ENCODE peak calls at places on chromosomes 6 and 20, in eight cellular contexts. One of them, this sample, is unnamed.

GRCh38 chr6:84615113-84615850 is 149.1 kb downstream of the TBX18 start:
- DNase-seq in aorta: no peak
- DNase-seq in Ammon's horn: no peak
- DNase-seq in cardiac fibroblast: peak; percentile 35
- DNase-seq in IMR-90: no peak
- DNase-seq in tibial nerve: no peak
- DNase-seq in DMS 273 treated with DMSO at 0.1 percent for 48 hours: no peak
- DNase-seq in cardiac muscle cell: peak; percentile 56
- DNase-seq in this sample: no peak

GRCh38 chr20:57869951-57870315 is 160.1 kb upstream of the PMEPA1 start:
- DNase-seq in aorta: no peak
- DNase-seq in Ammon's horn: no peak
- DNase-seq in cardiac fibroblast: no peak
- DNase-seq in IMR-90: no peak
- DNase-seq in tibial nerve: no peak
- DNase-seq in DMS 273 treated with DMSO at 0.1 percent for 48 hours: no peak
- DNase-seq in cardiac muscle cell: no peak
- DNase-seq in this sample: no peak

GRCh38 chr6:149440735-149441662 is 40.9 kb downstream of the SUMO4 start:
- DNase-seq in aorta: no peak
- DNase-seq in Ammon's horn: no peak
- DNase-seq in cardiac fibroblast: no peak
- DNase-seq in IMR-90: peak; percentile 50
- DNase-seq in tibial nerve: no peak
- DNase-seq in DMS 273 treated with DMSO at 0.1 percent for 48 hours: no peak
- DNase-seq in cardiac muscle cell: no peak
- DNase-seq in this sample: no peak

GRCh38 chr6:54801669-54802068 is 44.9 kb upstream of the FAM83B start:
- DNase-seq in aorta: no peak
- DNase-seq in Ammon's horn: no peak
- DNase-seq in cardiac fibroblast: peak; percentile 26
- DNase-seq in IMR-90: peak; percentile 93
- DNase-seq in tibial nerve: no peak
- DNase-seq in DMS 273 treated with DMSO at 0.1 percent for 48 hours: peak; percentile 37
- DNase-seq in cardiac muscle cell: peak; percentile 41
- DNase-seq in this sample: peak; percentile 73

GRCh38 chr6:79650943-79651342 is 19.8 kb downstream of the SH3BGRL2 start:
- DNase-seq in aorta: no peak
- DNase-seq in Ammon's horn: no peak
- DNase-seq in cardiac fibroblast: no peak
- DNase-seq in IMR-90: no peak
- DNase-seq in tibial nerve: no peak
- DNase-seq in DMS 273 treated with DMSO at 0.1 percent for 48 hours: no peak
- DNase-seq in cardiac muscle cell: no peak
- DNase-seq in this sample: no peak

GRCh38 chr6:29708432-29709177 is 14.6 kb upstream of the HLA-F start:
- DNase-seq in aorta: no peak
- DNase-seq in Ammon's horn: no peak
- DNase-seq in cardiac fibroblast: no peak
- DNase-seq in IMR-90: no peak
- DNase-seq in tibial nerve: no peak
- DNase-seq in DMS 273 treated with DMSO at 0.1 percent for 48 hours: no peak
- DNase-seq in cardiac muscle cell: no peak
- DNase-seq in this sample: no peak

GRCh38 chr6:89321571-89321970 is 6.5 kb upstream of the GABRR2 start:
- DNase-seq in aorta: no peak
- DNase-seq in Ammon's horn: peak; percentile 63
- DNase-seq in cardiac fibroblast: peak; percentile 15
- DNase-seq in IMR-90: no peak
- DNase-seq in tibial nerve: no peak
- DNase-seq in DMS 273 treated with DMSO at 0.1 percent for 48 hours: no peak
- DNase-seq in cardiac muscle cell: peak; percentile 36
- DNase-seq in this sample: no peak

GRCh38 chr6:21987501-21987957 is 309.3 kb downstream of the PRL start:
- DNase-seq in aorta: peak; percentile 84
- DNase-seq in Ammon's horn: peak; percentile 51
- DNase-seq in cardiac fibroblast: peak; percentile 96
- DNase-seq in IMR-90: peak; percentile 97
- DNase-seq in tibial nerve: peak; percentile 28
- DNase-seq in DMS 273 treated with DMSO at 0.1 percent for 48 hours: no peak
- DNase-seq in cardiac muscle cell: peak; percentile 98
- DNase-seq in this sample: peak; percentile 95

GRCh38 chr20:32509639-32510066 is 75.5 kb downstream of the NOL4L start:
- DNase-seq in aorta: peak; percentile 27
- DNase-seq in Ammon's horn: no peak
- DNase-seq in cardiac fibroblast: no peak
- DNase-seq in IMR-90: peak; percentile 54
- DNase-seq in tibial nerve: no peak
- DNase-seq in DMS 273 treated with DMSO at 0.1 percent for 48 hours: no peak
- DNase-seq in cardiac muscle cell: no peak
- DNase-seq in this sample: no peak

GRCh38 chr6:16654703-16655102 is 106.6 kb downstream of the ATXN1 start:
- DNase-seq in aorta: no peak
- DNase-seq in Ammon's horn: no peak
- DNase-seq in cardiac fibroblast: no peak
- DNase-seq in IMR-90: no peak
- DNase-seq in tibial nerve: no peak
- DNase-seq in DMS 273 treated with DMSO at 0.1 percent for 48 hours: no peak
- DNase-seq in cardiac muscle cell: no peak
- DNase-seq in this sample: peak; percentile 33

GRCh38 chr20:46237221-46237620 is 71.1 kb downstream of the CDH22 start:
- DNase-seq in aorta: no peak
- DNase-seq in Ammon's horn: no peak
- DNase-seq in cardiac fibroblast: no peak
- DNase-seq in IMR-90: no peak
- DNase-seq in tibial nerve: no peak
- DNase-seq in DMS 273 treated with DMSO at 0.1 percent for 48 hours: no peak
- DNase-seq in cardiac muscle cell: no peak
- DNase-seq in this sample: no peak

GRCh38 chr6:106159531-106159940 is 73.4 kb downstream of the PRDM1 start:
- DNase-seq in aorta: no peak
- DNase-seq in Ammon's horn: no peak
- DNase-seq in cardiac fibroblast: peak; percentile 83
- DNase-seq in IMR-90: peak; percentile 93
- DNase-seq in tibial nerve: no peak
- DNase-seq in DMS 273 treated with DMSO at 0.1 percent for 48 hours: no peak
- DNase-seq in cardiac muscle cell: peak; percentile 86
- DNase-seq in this sample: peak; percentile 76

GRCh38 chr6:2510341-2510740 is 240.4 kb downstream of the MYLK4 start:
- DNase-seq in aorta: no peak
- DNase-seq in Ammon's horn: no peak
- DNase-seq in cardiac fibroblast: no peak
- DNase-seq in IMR-90: no peak
- DNase-seq in tibial nerve: no peak
- DNase-seq in DMS 273 treated with DMSO at 0.1 percent for 48 hours: no peak
- DNase-seq in cardiac muscle cell: no peak
- DNase-seq in this sample: peak; percentile 21

GRCh38 chr6:43965628-43966373 is 161.5 kb downstream of the MRPL14 start:
- DNase-seq in aorta: no peak
- DNase-seq in Ammon's horn: no peak
- DNase-seq in cardiac fibroblast: no peak
- DNase-seq in IMR-90: no peak
- DNase-seq in tibial nerve: no peak
- DNase-seq in DMS 273 treated with DMSO at 0.1 percent for 48 hours: no peak
- DNase-seq in cardiac muscle cell: no peak
- DNase-seq in this sample: no peak

GRCh38 chr6:89792881-89793280 is 26.7 kb downstream of the MDN1 start:
- DNase-seq in aorta: no peak
- DNase-seq in Ammon's horn: peak; percentile 13
- DNase-seq in cardiac fibroblast: peak; percentile 35
- DNase-seq in IMR-90: peak; percentile 16
- DNase-seq in tibial nerve: no peak
- DNase-seq in DMS 273 treated with DMSO at 0.1 percent for 48 hours: no peak
- DNase-seq in cardiac muscle cell: peak; percentile 38
- DNase-seq in this sample: peak; percentile 71

GRCh38 chr6:66948106-66948505 is 1241.1 kb upstream of the EYS start:
- DNase-seq in aorta: no peak
- DNase-seq in Ammon's horn: no peak
- DNase-seq in cardiac fibroblast: peak; percentile 61
- DNase-seq in IMR-90: no peak
- DNase-seq in tibial nerve: no peak
- DNase-seq in DMS 273 treated with DMSO at 0.1 percent for 48 hours: no peak
- DNase-seq in cardiac muscle cell: peak; percentile 52
- DNase-seq in this sample: peak; percentile 80

GRCh38 chr20:53202781-53203180 is 230.6 kb downstream of the TSHZ2 start:
- DNase-seq in aorta: no peak
- DNase-seq in Ammon's horn: peak; percentile 32
- DNase-seq in cardiac fibroblast: no peak
- DNase-seq in IMR-90: no peak
- DNase-seq in tibial nerve: no peak
- DNase-seq in DMS 273 treated with DMSO at 0.1 percent for 48 hours: no peak
- DNase-seq in cardiac muscle cell: no peak
- DNase-seq in this sample: no peak

GRCh38 chr20:58895796-58896180 is 43.3 kb downstream of the GNAS start:
- DNase-seq in aorta: no peak
- DNase-seq in Ammon's horn: no peak
- DNase-seq in cardiac fibroblast: no peak
- DNase-seq in IMR-90: no peak
- DNase-seq in tibial nerve: no peak
- DNase-seq in DMS 273 treated with DMSO at 0.1 percent for 48 hours: no peak
- DNase-seq in cardiac muscle cell: no peak
- DNase-seq in this sample: no peak

This sample was measured in choroid plexus epithelial cell.